ENCODE peak calls at places on chromosomes 4 and X, in four cellular contexts. One of them, this sample, is unnamed.

GRCh38 chr4:23828779-23829178 is 61.1 kb downstream of the PPARGC1A start:
- DNase-seq in K562: no peak
- DNase-seq in HCT116: no peak
- DNase-seq in HepG2: no peak
- DNase-seq in this sample: no peak

GRCh38 chrX:12975999-12976558 is 1.2 kb downstream of the TMSB4X start:
- DNase-seq in HepG2: no peak
- DNase-seq in K562: peak; percentile 60
- DNase-seq in HCT116: no peak
- DNase-seq in this sample: no peak

GRCh38 chr4:41796545-41797210 is 48.2 kb upstream of the PHOX2B start:
- DNase-seq in K562: no peak
- DNase-seq in HCT116: no peak
- DNase-seq in HepG2: no peak
- DNase-seq in this sample: no peak

GRCh38 chr4:3827616-3828492 is 61.7 kb downstream of the ADRA2C start:
- DNase-seq in K562: no peak
- DNase-seq in HepG2: peak; percentile 85
- DNase-seq in HCT116: no peak
- DNase-seq in this sample: no peak

GRCh38 chr4:85611661-85612060 is 136.7 kb downstream of the ARHGAP24 start:
- DNase-seq in HepG2: no peak
- DNase-seq in HCT116: no peak
- DNase-seq in K562: no peak
- DNase-seq in this sample: no peak

GRCh38 chr4:160370046-160370445 is 1267.2 kb downstream of the RAPGEF2 start:
- DNase-seq in HCT116: no peak
- DNase-seq in K562: no peak
- DNase-seq in HepG2: no peak
- DNase-seq in this sample: no peak

GRCh38 chr4:78772526-78773084 is 3.5 kb upstream of the BMP2K start:
- DNase-seq in HCT116: no peak
- DNase-seq in K562: no peak
- DNase-seq in HepG2: no peak
- DNase-seq in this sample: no peak

GRCh38 chrX:153635788-153636668 is 11.0 kb upstream of the DUSP9 start:
- DNase-seq in HepG2: peak; percentile 59
- DNase-seq in HCT116: no peak
- DNase-seq in K562: no peak
- DNase-seq in this sample: no peak

GRCh38 chr4:99591757-99592156 is 17.1 kb downstream of the MTTP start:
- DNase-seq in HepG2: no peak
- DNase-seq in K562: no peak
- DNase-seq in HCT116: no peak
- DNase-seq in this sample: no peak

GRCh38 chr4:3046149-3046548 is 28.2 kb downstream of the HTT-AS start:
- DNase-seq in HepG2: no peak
- DNase-seq in K562: no peak
- DNase-seq in HCT116: no peak
- DNase-seq in this sample: no peak

GRCh38 chr4:67332627-67333026 is 212.7 kb downstream of the CENPC start:
- DNase-seq in HepG2: peak; percentile 16
- DNase-seq in HCT116: no peak
- DNase-seq in K562: peak; percentile 15
- DNase-seq in this sample: no peak

GRCh38 chr4:148152868-148153630 is 289.2 kb downstream of the NR3C2 start:
- DNase-seq in HCT116: no peak
- DNase-seq in HepG2: no peak
- DNase-seq in K562: no peak
- DNase-seq in this sample: no peak

GRCh38 chrX:40278340-40279090 is 180.8 kb upstream of the BCOR start:
- DNase-seq in HCT116: no peak
- DNase-seq in K562: no peak
- DNase-seq in HepG2: no peak
- DNase-seq in this sample: no peak

GRCh38 chr4:19944806-19945205 is 306.9 kb upstream of the SLIT2 start:
- DNase-seq in K562: no peak
- DNase-seq in HCT116: no peak
- DNase-seq in HepG2: no peak
- DNase-seq in this sample: no peak

GRCh38 chr4:81165853-81166430 is 49.1 kb downstream of the PRKG2 start:
- DNase-seq in HCT116: no peak
- DNase-seq in HepG2: no peak
- DNase-seq in K562: no peak
- DNase-seq in this sample: no peak

GRCh38 chrX:97685753-97686152 is 802.0 kb downstream of the RPA4 start:
- DNase-seq in HepG2: peak; percentile 11
- DNase-seq in HCT116: peak; percentile 13
- DNase-seq in K562: peak; percentile 6
- DNase-seq in this sample: peak; percentile 12

GRCh38 chr4:42133006-42133405 is 19.4 kb downstream of the BEND4 start:
- DNase-seq in HepG2: no peak
- DNase-seq in HCT116: no peak
- DNase-seq in K562: no peak
- DNase-seq in this sample: no peak

GRCh38 chr4:67545996-67546356 is 673 bp upstream of the CENPC start:
- DNase-seq in HepG2: no peak
- DNase-seq in K562: no peak
- DNase-seq in HCT116: no peak
- DNase-seq in this sample: no peak

GRCh38 chrX:3326721-3327120 is 19.7 kb downstream of the MXRA5 start:
- DNase-seq in K562: no peak
- DNase-seq in HepG2: no peak
- DNase-seq in HCT116: no peak
- DNase-seq in this sample: no peak

GRCh38 chr4:78645853-78646757 is 94.5 kb downstream of the ANXA3 start:
- DNase-seq in HepG2: peak; percentile 36
- DNase-seq in HCT116: no peak
- DNase-seq in K562: peak; percentile 30
- DNase-seq in this sample: peak; percentile 15

GRCh38 chr4:82692101-82692780 is 106.4 kb downstream of the SCD5 start:
- DNase-seq in K562: no peak
- DNase-seq in HCT116: no peak
- DNase-seq in HepG2: no peak
- DNase-seq in this sample: no peak

GRCh38 chr4:113499696-113500095 is 261.8 kb downstream of the CAMK2D start:
- DNase-seq in K562: no peak
- DNase-seq in HepG2: peak; percentile 35
- DNase-seq in HCT116: no peak
- DNase-seq in this sample: no peak

GRCh38 chr4:80361329-80361900 is 25.9 kb downstream of the CFAP299 start:
- DNase-seq in HCT116: peak; percentile 8
- DNase-seq in HepG2: peak; percentile 5
- DNase-seq in K562: peak; percentile 13
- DNase-seq in this sample: no peak

GRCh38 chr4:153788419-153789276 is at the start of gene SFRP2:
- DNase-seq in HepG2: no peak
- DNase-seq in HCT116: no peak
- DNase-seq in K562: no peak
- DNase-seq in this sample: no peak

GRCh38 chr4:81565137-81565870 is 93.6 kb upstream of the RASGEF1B start:
- DNase-seq in K562: no peak
- DNase-seq in HepG2: no peak
- DNase-seq in HCT116: no peak
- DNase-seq in this sample: no peak

GRCh38 chr4:152401424-152401823 is 134.5 kb downstream of the FBXW7 start:
- DNase-seq in HepG2: no peak
- DNase-seq in HCT116: no peak
- DNase-seq in K562: no peak
- DNase-seq in this sample: no peak

GRCh38 chr4:14871676-14872430 is 130.4 kb upstream of the CPEB2 start:
- DNase-seq in K562: peak; percentile 18
- DNase-seq in HepG2: peak; percentile 3
- DNase-seq in HCT116: peak; percentile 2
- DNase-seq in this sample: no peak

GRCh38 chr4:43337707-43338106 is 445.2 kb downstream of the GRXCR1 start:
- DNase-seq in HCT116: no peak
- DNase-seq in HepG2: no peak
- DNase-seq in K562: no peak
- DNase-seq in this sample: no peak

GRCh38 chrX:76183289-76184057 is 10.6 kb downstream of the PBDC1 start:
- DNase-seq in K562: no peak
- DNase-seq in HepG2: peak; percentile 59
- DNase-seq in HCT116: no peak
- DNase-seq in this sample: no peak

GRCh38 chrX:41449615-41450014 is 2.5 kb downstream of the NYX start:
- DNase-seq in K562: no peak
- DNase-seq in HCT116: no peak
- DNase-seq in HepG2: no peak
- DNase-seq in this sample: no peak

GRCh38 chrX:7045238-7045955 is 102.1 kb upstream of the STS start:
- DNase-seq in HCT116: no peak
- DNase-seq in HepG2: no peak
- DNase-seq in K562: no peak
- DNase-seq in this sample: no peak

GRCh38 chr4:54165438-54165837 is 63.7 kb upstream of the PDGFRA start:
- DNase-seq in HCT116: peak; percentile 36
- DNase-seq in K562: no peak
- DNase-seq in HepG2: peak; percentile 7
- DNase-seq in this sample: peak; percentile 39

GRCh38 chrX:49309401-49309981 is 6.0 kb downstream of the GAGE10 start:
- DNase-seq in HCT116: no peak
- DNase-seq in K562: no peak
- DNase-seq in HepG2: no peak
- DNase-seq in this sample: no peak

GRCh38 chrX:36867143-36867542 is 141.0 kb upstream of the FAM47C start:
- DNase-seq in K562: peak; percentile 2
- DNase-seq in HepG2: peak; percentile 2
- DNase-seq in HCT116: no peak
- DNase-seq in this sample: no peak

GRCh38 chr4:79209822-79210635 is 115.8 kb downstream of the NAA11 start:
- DNase-seq in HepG2: peak; percentile 65
- DNase-seq in HCT116: no peak
- DNase-seq in K562: peak; percentile 79
- DNase-seq in this sample: no peak

GRCh38 chr4:185787926-185788679 is 23.9 kb downstream of the SORBS2 start:
- DNase-seq in HCT116: no peak
- DNase-seq in K562: no peak
- DNase-seq in HepG2: no peak
- DNase-seq in this sample: no peak

GRCh38 chrX:37813570-37813969 is 33.7 kb downstream of the CYBB start:
- DNase-seq in K562: no peak
- DNase-seq in HCT116: no peak
- DNase-seq in HepG2: no peak
- DNase-seq in this sample: no peak

GRCh38 chr4:151850751-151851150 is 89.9 kb upstream of the GATB start:
- DNase-seq in HepG2: no peak
- DNase-seq in HCT116: no peak
- DNase-seq in K562: no peak
- DNase-seq in this sample: no peak

GRCh38 chr4:138898282-138898681 is 117.3 kb upstream of the NOCT start:
- DNase-seq in HepG2: no peak
- DNase-seq in K562: no peak
- DNase-seq in HCT116: no peak
- DNase-seq in this sample: no peak

GRCh38 chr4:76354517-76355473 is 48.3 kb downstream of the STBD1 start:
- DNase-seq in HepG2: no peak
- DNase-seq in K562: no peak
- DNase-seq in HCT116: no peak
- DNase-seq in this sample: no peak
- TF ChIP-seq TCF7L2 in HepG2: no peak
- TF ChIP-seq TCF7L2 in K562: no peak
- TF ChIP-seq TCF7L2 in HCT116: no peak
- TF ChIP-seq TCF7L2 in this sample: no peak

GRCh38 chr4:1194028-1194900 is 21.9 kb upstream of the SPON2 start:
- DNase-seq in HepG2: no peak
- DNase-seq in HCT116: no peak
- DNase-seq in K562: no peak
- DNase-seq in this sample: no peak
- TF ChIP-seq CTCF in HepG2: no peak
- TF ChIP-seq CTCF in HCT116: no peak
- TF ChIP-seq CTCF in K562: no peak
- TF ChIP-seq CTCF in this sample: no peak

DNA sequence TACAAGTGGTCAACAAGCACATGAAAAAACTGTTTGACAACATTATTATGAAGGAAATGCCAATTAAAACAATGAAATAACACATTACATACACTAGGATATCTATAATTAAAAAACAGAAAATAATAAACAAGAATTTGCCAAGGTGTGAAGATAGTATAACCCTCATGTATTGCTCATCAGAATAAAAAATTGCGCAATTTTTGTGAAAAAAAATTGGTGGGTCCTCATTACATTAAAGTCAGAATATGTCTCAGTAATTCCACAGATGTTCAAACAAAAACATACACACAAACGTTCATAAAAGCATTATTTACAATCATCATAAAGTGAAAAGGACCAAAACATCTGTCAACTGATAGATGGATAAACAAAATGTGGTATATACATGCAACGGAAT is 63.0 kb upstream of the AR start:
- DNase-seq in HepG2: no peak
- DNase-seq in K562: no peak
- DNase-seq in HCT116: no peak
- DNase-seq in this sample: no peak
- TF ChIP-seq TCF7L2 in HepG2: no peak
- TF ChIP-seq TCF7L2 in K562: no peak
- TF ChIP-seq TCF7L2 in HCT116: no peak
- TF ChIP-seq TCF7L2 in this sample: no peak

DNA sequence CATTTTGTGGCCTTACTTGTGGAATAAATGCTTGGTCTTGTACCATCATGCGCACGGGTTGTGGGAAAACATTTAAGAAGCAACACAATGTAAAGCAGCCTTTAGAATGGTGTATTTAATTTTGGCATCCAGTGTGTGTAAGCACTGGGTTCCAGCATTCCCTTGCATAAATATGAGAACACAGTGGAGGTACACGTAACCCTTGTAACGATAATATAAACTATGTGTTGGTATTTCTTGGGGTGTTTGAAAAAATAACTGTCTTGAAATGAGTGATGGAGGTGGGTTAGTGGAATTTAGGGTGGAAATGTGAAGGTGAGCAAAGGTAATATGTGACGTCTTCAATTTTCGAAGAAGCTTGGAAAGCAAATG is 2.1 kb downstream of the DCUN1D4 start:
- DNase-seq in HCT116: no peak
- DNase-seq in K562: no peak
- DNase-seq in HepG2: no peak
- DNase-seq in this sample: no peak
- TF ChIP-seq CTCF in HCT116: no peak
- TF ChIP-seq CTCF in K562: no peak
- TF ChIP-seq CTCF in HepG2: no peak
- TF ChIP-seq CTCF in this sample: no peak

This sample was measured in Panc1.